ENCODE peak calls at places on chromosome 18, in five cellular contexts. A is neuronal stem cell, C is H1, Q is H9, X is mesenchymal stem cell. P is an unnamed sample.

GRCh38 chr18:33282709-33283333 is 157.7 kb downstream of the CCDC178 start:
- DNase-seq in A (no peak), C (no peak), Q (peak), X (no peak), P (no peak)

GRCh38 chr18:78685980-78686530 is 293.6 kb upstream of the SALL3 start:
- DNase-seq in A (no peak), C (no peak), Q (no peak), X (no peak), P (no peak)

GRCh38 chr18:3466051-3466450 is 16.1 kb downstream of the TGIF1 start:
- DNase-seq in A (no peak), C (no peak), Q (no peak), X (peak), P (peak)

GRCh38 chr18:67194886-67195285 is 321.6 kb downstream of the DSEL start:
- DNase-seq in A (no peak), C (no peak), Q (peak), X (no peak), P (no peak)

GRCh38 chr18:8607776-8608682 is 1.2 kb upstream of the RAB12 start:
- DNase-seq in A (no peak), C (no peak), Q (no peak), X (peak), P (no peak)

GRCh38 chr18:10036479-10036878 is 122.7 kb downstream of the VAPA start:
- DNase-seq in A (no peak), C (no peak), Q (no peak), X (peak), P (peak)

GRCh38 chr18:36648803-36649202 is 180.0 kb downstream of the TPGS2 start:
- DNase-seq in A (no peak), C (no peak), Q (no peak), X (no peak), P (no peak)

GRCh38 chr18:51946946-51947345 is 393.1 kb upstream of the DCC start:
- DNase-seq in A (no peak), C (no peak), Q (no peak), X (no peak), P (no peak)

GRCh38 chr18:62749389-62749788 is 34.0 kb downstream of the PHLPP1 start:
- DNase-seq in A (no peak), C (no peak), Q (no peak), X (no peak), P (no peak)

GRCh38 chr18:77030201-77030600 is 102.4 kb downstream of the MBP start:
- DNase-seq in A (no peak), C (no peak), Q (no peak), X (no peak), P (no peak)

GRCh38 chr18:13221821-13222220 is 3.3 kb downstream of the LDLRAD4 start:
- DNase-seq in A (no peak), C (no peak), Q (no peak), X (peak), P (no peak)

GRCh38 chr18:58135806-58136331 is 91.8 kb downstream of the NEDD4L start:
- DNase-seq in A (peak), C (peak), Q (peak), X (peak), P (peak)

GRCh38 chr18:59846814-59847490 is 52.8 kb upstream of the PMAIP1 start:
- DNase-seq in A (no peak), C (no peak), Q (peak), X (peak), P (peak)

GRCh38 chr18:75210274-75211001 is at the start of gene TSHZ1:
- DNase-seq in A (peak), C (no peak), Q (peak), X (peak), P (peak)

GRCh38 chr18:51235011-51235789 is 37.7 kb upstream of the MEX3C start:
- DNase-seq in A (no peak), C (no peak), Q (no peak), X (peak), P (peak)

GRCh38 chr18:43596106-43596712 is 318.9 kb upstream of the SYT4 start:
- DNase-seq in A (peak), C (no peak), Q (no peak), X (peak), P (peak)

GRCh38 chr18:79139206-79139605 is 70.0 kb downstream of the ATP9B start:
- DNase-seq in A (no peak), C (no peak), Q (no peak), X (no peak), P (no peak)

GRCh38 chr18:3297025-3297984 is 35.4 kb downstream of the MYL12B start:
- DNase-seq in A (peak), C (peak), Q (peak), X (peak), P (peak)

GRCh38 chr18:53153281-53153680 is 813.3 kb downstream of the DCC start:
- DNase-seq in A (no peak), C (no peak), Q (peak), X (no peak), P (peak)

GRCh38 chr18:78936251-78937005 is 43.2 kb upstream of the SALL3 start:
- DNase-seq in A (no peak), C (no peak), Q (no peak), X (no peak), P (no peak)

GRCh38 chr18:70288851-70289328 is at the start of gene SOCS6:
- DNase-seq in A (peak), C (no peak), Q (peak), X (peak), P (peak)
- H4K8ac ChIP-seq in A (no peak), C (peak), Q (no peak), X (peak), P (peak)

GRCh38 chr18:11695736-11696135 is 6.7 kb downstream of the GNAL start:
- DNase-seq in A (no peak), C (no peak), Q (no peak), X (no peak), P (no peak)
- H2BK12ac ChIP-seq in A (no peak), C (no peak), Q (no peak), X (no peak), P (no peak)

GRCh38 chr18:25517881-25518715 is 166.1 kb upstream of the ZNF521 start:
- DNase-seq in A (no peak), C (no peak), Q (no peak), X (no peak), P (peak)

GRCh38 chr18:25516747-25517498 is 165.0 kb upstream of the ZNF521 start:
- DNase-seq in A (peak), C (no peak), Q (no peak), X (no peak), P (peak)

GRCh38 chr18:25516121-25516520 is 164.2 kb upstream of the ZNF521 start:
- DNase-seq in A (no peak), C (no peak), Q (no peak), X (peak), P (no peak)

DNA sequence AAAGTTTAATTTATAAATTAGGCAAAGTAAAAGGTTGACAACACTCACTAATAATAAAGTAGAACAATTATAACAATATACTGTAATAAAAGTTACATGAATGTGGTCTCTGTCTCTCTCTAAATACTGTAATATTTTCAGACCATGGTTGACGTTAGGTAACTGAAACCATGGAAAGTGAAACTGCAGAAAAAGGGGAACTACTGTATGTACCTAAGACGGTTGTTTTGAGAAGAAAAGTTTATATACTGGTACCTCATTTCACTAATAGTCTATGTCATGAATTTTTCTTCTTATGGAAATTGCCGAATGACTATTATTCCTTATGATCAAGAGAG is 166.7 kb upstream of the ZNF521 start:
- DNase-seq in A (no peak), C (no peak), Q (no peak), X (no peak), P (no peak)
- H3K4me2 ChIP-seq in A (no peak), C (no peak), Q (no peak), X (no peak), P (no peak)

DNA sequence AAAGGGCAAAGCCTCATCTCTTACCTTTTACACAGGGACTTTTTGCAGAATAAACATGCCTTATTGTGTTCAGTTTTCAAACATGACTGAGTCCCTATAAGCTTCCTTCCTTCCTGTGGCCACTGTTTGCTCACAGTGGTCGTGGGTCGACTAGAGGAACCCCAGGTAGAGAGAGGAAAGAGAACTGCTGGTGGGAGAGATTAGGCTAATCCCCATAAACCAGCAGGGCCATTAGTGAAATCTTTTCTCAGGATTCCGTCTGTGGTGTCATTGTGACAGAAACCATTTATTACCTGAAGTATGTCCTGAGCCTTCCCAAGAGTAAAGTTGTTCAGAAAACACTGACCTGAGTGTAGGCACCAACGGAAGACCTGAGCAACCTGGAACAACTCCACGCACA is 21.3 kb upstream of the BOD1L2 start:
- DNase-seq in A (no peak), C (no peak), Q (no peak), X (no peak), P (no peak)
- H4K8ac ChIP-seq in A (no peak), C (no peak), Q (no peak), X (no peak), P (no peak)

GRCh38 chr18:35473562-35473961 is 24.2 kb downstream of the INO80C start:
- DNase-seq in A (no peak), C (no peak), Q (no peak), X (no peak), P (no peak)
- H2BK12ac ChIP-seq in A (no peak), C (no peak), Q (no peak), X (no peak), P (no peak)

GRCh38 chr18:48572402-48573126 is 33.7 kb downstream of the CTIF start:
- DNase-seq in A (no peak), C (no peak), Q (no peak), X (no peak), P (no peak)
- H3K4me2 ChIP-seq in A (no peak), C (no peak), Q (no peak), X (no peak), P (no peak)

P was measured in trophoblast cell.